ENCODE peak calls at places on chromosomes 2 and 18, in seven cellular contexts. V is GM10248; Z is AG04449; U is OCI-LY7; W is bronchial epithelial cell; D is foreskin fibroblast; O is activated CD8-positive, alpha-beta T cell treated with anti-CD3 and anti-CD28 coated beads for 36 hours. H is an unnamed sample.
A peak's percentile ranks its signal among the peaks of the same experiment; 100 is the strongest.

GRCh38 chr18:33596178-33596854 is 18.3 kb downstream of the ASXL3 start:
- DNase-seq in V (no peak), Z (peak; percentile 0), U (no peak), W (peak; percentile 90), D (peak; percentile 31), O (no peak), H (no peak)

GRCh38 chr18:79260023-79260422 is 135.7 kb upstream of the NFATC1 start:
- DNase-seq in V (no peak), Z (no peak), U (no peak), W (no peak), D (no peak), O (no peak), H (no peak)

GRCh38 chr18:8960740-8961657 is 141.5 kb upstream of the NDUFV2 start:
- DNase-seq in V (no peak), Z (no peak), U (no peak), W (peak; percentile 95), D (peak; percentile 72), O (no peak), H (no peak)

GRCh38 chr2:69789129-69789528 is 40.3 kb upstream of the GMCL1 start:
- DNase-seq in V (no peak), Z (peak; percentile 92), U (peak; percentile 11), W (no peak), D (peak; percentile 71), O (no peak), H (peak; percentile 29)

GRCh38 chr2:204753841-204754240 is 208.6 kb downstream of the PARD3B start:
- DNase-seq in V (no peak), Z (no peak), U (no peak), W (no peak), D (no peak), O (no peak), H (no peak)

GRCh38 chr2:42052702-42053481 is 5.1 kb downstream of the PKDCC start:
- DNase-seq in V (no peak), Z (no peak), U (no peak), W (no peak), D (no peak), O (no peak), H (no peak)

GRCh38 chr2:30232801-30233130 is 1.4 kb downstream of the LBH start:
- DNase-seq in V (no peak), Z (no peak), U (no peak), W (no peak), D (no peak), O (peak; percentile 58), H (no peak)

GRCh38 chr2:195532628-195533271 is 124.3 kb upstream of the SLC39A10 start:
- DNase-seq in V (no peak), Z (no peak), U (peak; percentile 32), W (peak; percentile 7), D (no peak), O (peak; percentile 25), H (no peak)

GRCh38 chr2:230947908-230948365 is 22.9 kb upstream of the GPR55 start:
- DNase-seq in V (peak; percentile 56), Z (no peak), U (no peak), W (no peak), D (no peak), O (peak; percentile 62), H (peak; percentile 53)

GRCh38 chr2:10833021-10833420 is 20.4 kb upstream of the PDIA6 start:
- DNase-seq in V (no peak), Z (no peak), U (no peak), W (no peak), D (no peak), O (no peak), H (no peak)

GRCh38 chr2:205811387-205811786 is 129.1 kb downstream of the NRP2 start:
- DNase-seq in V (no peak), Z (no peak), U (no peak), W (no peak), D (no peak), O (no peak), H (no peak)

GRCh38 chr2:222572761-222573174 is 83.1 kb downstream of the FARSB start:
- DNase-seq in V (no peak), Z (no peak), U (no peak), W (peak; percentile 38), D (peak; percentile 42), O (no peak), H (no peak)

GRCh38 chr2:225824748-225825449 is 425.4 kb downstream of the NYAP2 start:
- DNase-seq in V (no peak), Z (no peak), U (no peak), W (no peak), D (no peak), O (no peak), H (no peak)

GRCh38 chr2:217568289-217568985 is 434.4 kb downstream of the TNS1 start:
- DNase-seq in V (no peak), Z (peak; percentile 76), U (no peak), W (no peak), D (no peak), O (no peak), H (no peak)

GRCh38 chr2:9001229-9001628 is 2.3 kb downstream of the MBOAT2 start:
- DNase-seq in V (no peak), Z (no peak), U (no peak), W (peak; percentile 88), D (peak; percentile 55), O (no peak), H (no peak)

GRCh38 chr2:135812907-135813511 is 24.0 kb downstream of the LCT start:
- DNase-seq in V (no peak), Z (no peak), U (no peak), W (no peak), D (no peak), O (no peak), H (no peak)

GRCh38 chr2:120641366-120641771 is 94.3 kb upstream of the GLI2 start:
- DNase-seq in V (no peak), Z (no peak), U (no peak), W (no peak), D (peak; percentile 88), O (no peak), H (no peak)

GRCh38 chr2:210224660-210225460 is at the start of gene ACADL:
- DNase-seq in V (peak; percentile 19), Z (no peak), U (no peak), W (peak; percentile 37), D (peak; percentile 7), O (peak; percentile 20), H (peak; percentile 35)

GRCh38 chr2:44920751-44921150 is 20.8 kb upstream of the SIX3 start:
- DNase-seq in V (no peak), Z (no peak), U (no peak), W (no peak), D (no peak), O (no peak), H (no peak)

GRCh38 chr2:44922776-44923175 is 18.7 kb upstream of the SIX3 start:
- DNase-seq in V (no peak), Z (no peak), U (no peak), W (no peak), D (no peak), O (no peak), H (no peak)

GRCh38 chr2:44912660-44913059 is 28.8 kb upstream of the SIX3 start:
- DNase-seq in V (no peak), Z (no peak), U (no peak), W (peak; percentile 24), D (peak; percentile 68), O (no peak), H (no peak)

GRCh38 chr2:44916291-44916690 is 25.2 kb upstream of the SIX3 start:
- DNase-seq in V (no peak), Z (no peak), U (no peak), W (no peak), D (no peak), O (no peak), H (no peak)

GRCh38 chr2:44918095-44918775 is 23.3 kb upstream of the SIX3 start:
- DNase-seq in V (no peak), Z (no peak), U (no peak), W (peak; percentile 79), D (no peak), O (no peak), H (no peak)
- TF ChIP-seq CTCF in V (no peak), Z (no peak), U (no peak), W (no peak), D (no peak), O (no peak), H (no peak)

DNA sequence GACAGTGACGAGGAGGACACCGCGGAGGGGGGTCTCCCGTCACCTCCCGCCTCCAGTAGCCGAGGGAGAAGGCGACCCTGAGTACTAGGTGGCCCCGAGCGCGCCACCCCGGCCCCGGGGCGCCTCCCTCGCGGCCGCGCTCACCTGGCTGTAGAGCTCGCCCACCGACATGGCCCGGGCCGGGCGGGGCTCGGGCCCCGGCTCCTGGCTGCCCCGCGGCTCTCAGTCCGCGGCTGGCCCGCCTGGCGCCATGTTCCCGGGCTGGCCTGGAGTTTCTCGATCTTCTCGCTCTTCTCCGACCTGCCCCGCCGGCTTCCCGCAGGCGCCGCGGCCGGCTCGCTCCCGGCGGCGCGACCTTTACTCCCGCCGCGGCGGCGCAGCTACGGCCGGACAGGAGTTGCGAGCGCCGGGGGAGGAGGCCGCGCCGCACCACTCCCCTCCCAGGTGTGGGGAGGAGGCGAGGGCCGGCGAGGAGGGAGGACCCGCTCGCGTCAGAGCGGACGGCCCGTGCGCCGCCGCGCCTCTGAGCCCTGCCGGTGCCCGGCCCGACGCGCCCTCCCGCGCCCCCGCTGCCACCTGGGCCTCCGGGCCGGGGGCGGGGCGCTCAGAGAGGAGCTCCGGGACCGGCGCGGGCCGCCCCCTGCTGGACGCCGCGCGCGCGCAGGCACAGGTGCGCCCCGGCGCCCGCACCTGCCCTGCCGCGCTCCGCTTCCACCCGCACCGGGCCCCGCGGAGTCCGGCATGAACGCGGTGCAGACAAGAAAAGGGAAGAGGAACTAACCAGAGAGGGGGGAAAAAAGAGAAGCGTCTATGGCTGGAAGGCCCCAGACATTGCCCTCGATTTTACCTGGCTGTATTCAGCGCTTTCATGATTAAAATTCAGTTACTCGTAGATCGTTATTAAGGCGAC is at the start of gene MYO5B:
- DNase-seq in V (peak; percentile 83), Z (no peak), U (peak; percentile 10), W (peak; percentile 58), D (no peak), O (peak; percentile 72), H (peak; percentile 90)
- TF ChIP-seq CTCF in V (peak; percentile 63), Z (no peak), U (peak; percentile 40), W (peak; percentile 41), D (no peak), O (peak; percentile 60), H (peak; percentile 81)

DNA sequence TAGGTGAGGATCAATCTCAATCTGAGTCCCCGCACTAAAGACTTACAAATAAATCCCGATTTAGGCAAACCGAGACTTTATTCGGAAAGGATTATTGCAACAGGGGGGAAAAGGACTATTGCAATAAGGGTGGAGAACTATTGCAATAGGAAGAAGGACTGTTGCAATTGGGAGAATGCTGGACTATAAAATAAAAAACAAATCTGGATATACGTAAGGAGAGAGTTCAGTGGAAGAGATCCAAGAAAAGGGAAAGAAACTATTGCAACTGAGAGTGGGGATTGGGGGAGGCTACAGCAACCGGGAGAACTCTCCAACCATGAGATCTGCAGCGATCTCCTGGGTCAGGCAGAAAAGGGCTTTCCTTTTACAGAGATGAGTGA is 1.2 kb upstream of the UBXN2A start:
- DNase-seq in V (no peak), Z (no peak), U (no peak), W (no peak), D (peak; percentile 14), O (no peak), H (no peak)
- TF ChIP-seq CTCF in V (no peak), Z (no peak), U (no peak), W (no peak), D (no peak), O (no peak), H (no peak)

DNA sequence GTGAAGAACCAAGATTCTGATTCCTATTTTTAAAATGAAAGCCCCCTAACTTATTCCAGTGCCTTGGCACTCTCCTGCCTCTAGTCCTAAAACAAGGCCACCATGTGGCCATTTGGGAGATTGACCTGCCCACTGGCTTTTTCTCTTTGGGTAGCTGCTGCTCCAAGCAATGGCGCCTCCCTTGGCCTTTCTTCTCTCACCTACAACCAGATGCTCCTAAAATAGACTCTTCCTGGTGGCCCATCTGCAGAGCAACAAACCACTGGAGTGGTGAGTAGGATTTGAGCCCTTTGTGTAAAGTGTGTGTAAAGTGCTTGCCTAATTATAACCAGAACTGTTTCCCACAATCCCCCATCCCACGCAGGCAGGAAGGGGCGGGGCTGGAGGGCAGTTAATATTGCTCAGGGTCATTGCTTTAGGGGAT is 114.2 kb downstream of the FHOD3 start:
- DNase-seq in V (no peak), Z (no peak), U (no peak), W (peak; percentile 47), D (peak; percentile 14), O (peak; percentile 7), H (peak; percentile 28)
- TF ChIP-seq CTCF in V (peak; percentile 22), Z (peak; percentile 29), U (peak; percentile 27), W (peak; percentile 62), D (peak; percentile 41), O (no peak), H (no peak)

H was measured in GM20000.